ENCODE peak calls at places on chromosomes 16 and 17, in nine cellular contexts. U is heart right ventricle, L is fibroblast of lung, W is sigmoid colon, B is uterus, M is fibroblast of the aortic adventitia, Y is heart left ventricle, N is astrocyte, V is astrocyte of the cerebellum. Q is an unnamed sample.

GRCh38 chr16:11356573-11357331 is 11.5 kb downstream of the RMI2 start:
- DNase-seq in U (peak; percentile 62), L (peak; percentile 43), W (peak; percentile 82), B (peak; percentile 68), M (peak; percentile 52), Y (peak; percentile 78), N (no peak), V (no peak), Q (no peak)

GRCh38 chr17:7572588-7573323 is 6.7 kb upstream of the CD68 start:
- DNase-seq in U (no peak), L (peak; percentile 99), W (peak; percentile 100), B (peak; percentile 99), M (peak; percentile 99), Y (peak; percentile 99), N (peak; percentile 98), V (peak; percentile 98), Q (peak; percentile 97)

GRCh38 chr17:55584055-55584685 is 72.9 kb upstream of the SMIM36 start:
- DNase-seq in U (no peak), L (peak; percentile 48), W (no peak), B (no peak), M (peak; percentile 68), Y (no peak), N (peak; percentile 47), V (no peak), Q (peak; percentile 30)

GRCh38 chr17:57557793-57558681 is 187.1 kb downstream of the CCDC182 start:
- DNase-seq in U (no peak), L (peak; percentile 86), W (no peak), B (no peak), M (peak; percentile 67), Y (no peak), N (peak; percentile 82), V (peak; percentile 67), Q (peak; percentile 70)

GRCh38 chr17:47953945-47954344 is 3.7 kb downstream of the PRR15L start:
- DNase-seq in U (no peak), L (no peak), W (no peak), B (no peak), M (no peak), Y (no peak), N (no peak), V (no peak), Q (no peak)

GRCh38 chr17:17525331-17525730 is 29.1 kb upstream of the RASD1 start:
- DNase-seq in U (no peak), L (no peak), W (no peak), B (no peak), M (no peak), Y (peak; percentile 25), N (no peak), V (no peak), Q (no peak)

GRCh38 chr16:89110641-89111040 is 17.0 kb downstream of the ACSF3 start:
- DNase-seq in U (no peak), L (no peak), W (no peak), B (no peak), M (no peak), Y (no peak), N (no peak), V (no peak), Q (no peak)

GRCh38 chr17:29617125-29617480 is 5.6 kb downstream of the CORO6 start:
- DNase-seq in U (peak; percentile 56), L (peak; percentile 67), W (peak; percentile 89), B (no peak), M (peak; percentile 39), Y (peak; percentile 78), N (peak; percentile 55), V (no peak), Q (peak; percentile 48)

GRCh38 chr16:1537138-1537577 is 3.7 kb downstream of the TMEM204 start:
- DNase-seq in U (no peak), L (no peak), W (no peak), B (no peak), M (no peak), Y (no peak), N (no peak), V (no peak), Q (no peak)

GRCh38 chr16:3118204-3118790 is 5.9 kb downstream of the ZNF205 start:
- DNase-seq in U (no peak), L (no peak), W (no peak), B (no peak), M (no peak), Y (no peak), N (no peak), V (no peak), Q (no peak)

GRCh38 chr17:51097708-51098446 is 22.8 kb downstream of the SPAG9 start:
- DNase-seq in U (no peak), L (no peak), W (no peak), B (no peak), M (no peak), Y (no peak), N (no peak), V (no peak), Q (no peak)

GRCh38 chr16:86100205-86101134 is 201.5 kb downstream of the IRF8 start:
- DNase-seq in U (no peak), L (peak; percentile 20), W (peak; percentile 60), B (no peak), M (peak; percentile 25), Y (no peak), N (peak; percentile 5), V (no peak), Q (no peak)

GRCh38 chr16:84637709-84638108 is 10.6 kb upstream of the KLHL36 start:
- DNase-seq in U (no peak), L (no peak), W (no peak), B (no peak), M (no peak), Y (no peak), N (no peak), V (no peak), Q (no peak)

GRCh38 chr17:41538565-41538991 is 10.5 kb upstream of the KRT19 start:
- DNase-seq in U (no peak), L (peak; percentile 63), W (no peak), B (no peak), M (no peak), Y (no peak), N (no peak), V (no peak), Q (no peak)

GRCh38 chr17:7850970-7851437 is 3.9 kb upstream of the TMEM88 start:
- DNase-seq in U (peak; percentile 12), L (no peak), W (peak; percentile 66), B (peak; percentile 32), M (no peak), Y (no peak), N (no peak), V (no peak), Q (no peak)

GRCh38 chr17:78748730-78749317 is 33.2 kb downstream of the CYTH1 start:
- DNase-seq in U (peak; percentile 53), L (peak; percentile 57), W (peak; percentile 85), B (peak; percentile 55), M (peak; percentile 70), Y (peak; percentile 60), N (peak; percentile 48), V (no peak), Q (no peak)

GRCh38 chr17:26963163-26963503 is 330.8 kb upstream of the WSB1 start:
- DNase-seq in U (no peak), L (no peak), W (no peak), B (no peak), M (no peak), Y (no peak), N (no peak), V (no peak), Q (no peak)
- H3K4me3 ChIP-seq in U (no peak overlapping the region), L (no peak overlapping the region), W (no peak overlapping the region), B (no peak overlapping the region), M (no peak overlapping the region), Y (no peak overlapping the region), N (no peak overlapping the region), V (no peak overlapping the region), Q (no peak overlapping the region)

DNA sequence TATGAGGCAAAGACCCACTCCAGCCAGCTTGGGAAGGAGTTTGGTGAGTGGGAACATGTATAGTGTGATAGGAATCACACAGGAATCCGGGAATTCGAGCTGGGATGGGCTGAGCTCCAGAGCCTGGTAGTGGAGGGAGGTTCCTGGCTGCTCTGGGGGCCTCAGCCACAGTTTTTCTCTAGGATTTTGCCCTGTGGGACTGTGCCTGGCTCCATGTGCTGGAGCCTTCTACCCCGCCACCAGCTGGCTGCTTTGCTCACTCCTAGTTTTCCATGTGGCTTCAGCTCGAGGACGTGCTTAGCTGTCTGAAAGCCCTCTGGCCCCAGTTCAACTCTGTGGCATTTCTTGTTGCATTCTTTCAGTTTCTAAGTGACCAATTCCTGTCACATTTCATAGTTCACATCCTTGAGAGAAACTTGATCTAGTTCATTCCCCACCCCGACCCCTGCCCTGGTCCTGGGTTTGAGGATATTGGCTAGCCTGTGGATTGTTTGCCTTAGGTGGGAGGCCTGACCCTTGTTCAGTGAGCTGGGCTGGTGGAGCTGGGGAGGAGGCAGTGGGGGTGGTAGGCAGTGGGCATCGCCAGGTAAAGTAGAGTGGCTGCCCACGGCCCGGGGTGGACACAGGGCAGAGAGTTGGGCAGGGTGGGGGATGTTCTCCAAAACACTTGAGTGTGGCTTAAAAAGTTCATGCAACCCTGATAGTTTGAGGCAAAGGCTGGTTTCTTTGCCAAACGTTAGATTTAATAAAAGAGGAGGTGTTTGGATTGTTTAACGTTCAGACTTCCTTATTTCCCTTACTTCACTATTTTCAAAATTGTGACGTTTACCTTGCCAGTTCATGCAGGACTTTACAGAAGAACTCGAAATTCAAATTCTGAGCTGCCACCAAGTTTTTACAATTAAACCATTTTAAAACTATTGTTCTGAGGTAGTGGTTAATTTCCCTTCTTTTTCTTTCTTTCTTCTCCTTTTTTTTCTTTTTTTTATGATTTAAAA is 5.2 kb downstream of the SEC14L1 start:
- DNase-seq in U (peak; percentile 75), L (peak; percentile 86), W (peak; percentile 83), B (no peak), M (peak; percentile 75), Y (peak; percentile 78), N (peak; percentile 80), V (peak; percentile 74), Q (peak; percentile 86)
- TF ChIP-seq CTCF in U (peak; percentile 17), L (peak; percentile 17), W (no peak), B (peak; percentile 16), M (peak; percentile 35), Y (peak; percentile 17), N (no peak), V (peak; percentile 37), Q (peak; percentile 43)

DNA sequence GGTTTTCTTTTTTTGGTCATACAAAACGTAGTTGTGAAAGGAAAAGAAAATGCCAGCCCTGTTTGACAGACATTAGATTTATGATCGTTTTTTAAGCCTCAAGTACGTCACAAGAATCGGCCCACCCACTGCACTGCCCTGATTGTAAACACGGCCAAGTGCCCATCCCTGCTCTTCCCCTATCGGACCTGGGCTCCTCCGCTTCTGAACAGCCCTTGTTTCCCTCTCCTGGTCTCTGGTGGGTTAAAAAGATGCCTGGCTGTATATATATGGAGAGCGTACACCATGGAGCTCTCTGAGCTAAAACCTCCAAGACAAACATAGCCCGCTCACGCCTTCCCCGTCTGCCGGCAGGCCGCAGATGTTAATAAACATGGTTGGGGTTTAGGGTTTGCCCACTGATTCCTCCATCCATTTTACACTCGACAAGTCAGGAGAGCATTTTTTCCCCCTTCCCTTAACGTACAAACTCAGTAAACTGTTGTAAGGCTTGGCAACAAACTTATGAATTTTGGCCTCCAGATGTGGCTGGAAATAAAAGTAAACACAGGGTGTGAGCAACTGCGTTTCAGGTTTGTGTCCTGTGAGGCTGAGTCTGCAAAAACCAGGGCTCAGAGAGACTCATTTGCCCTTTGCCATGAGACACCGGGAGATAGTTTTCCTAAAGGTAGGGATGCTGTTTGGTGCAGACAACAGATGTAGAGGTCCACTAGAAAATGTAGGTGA is 325.9 kb downstream of the SOX9 start:
- DNase-seq in U (no peak), L (no peak), W (no peak), B (no peak), M (peak; percentile 26), Y (no peak), N (no peak), V (no peak), Q (no peak)
- H3K4me3 ChIP-seq in U (no peak overlapping the region), L (no peak overlapping the region), W (no peak overlapping the region), B (no peak overlapping the region), M (no peak overlapping the region), Y (no peak overlapping the region), N (no peak overlapping the region), V (no peak overlapping the region), Q (no peak overlapping the region)

GRCh38 chr17:67576471-67576870 is 141.3 kb upstream of the NOL11 start:
- DNase-seq in U (no peak), L (no peak), W (no peak), B (no peak), M (no peak), Y (no peak), N (no peak), V (no peak), Q (no peak)
- TF ChIP-seq CTCF in U (no peak), L (no peak), W (no peak), B (no peak), M (no peak), Y (no peak), N (no peak), V (no peak), Q (no peak)

Q was measured in retinal pigment epithelial cell.